ENCODE peak calls at places on chromosomes 16 and 17, in six cellular contexts. D is left ventricle myocardium inferior; J is CD8-positive, alpha-beta memory T cell; S is lower lobe of right lung; T is tibial nerve; E is cardiac muscle cell. X is an unnamed sample.

GRCh38 chr17:6387442-6387841 is 47.5 kb downstream of the AIPL1 start:
- DNase-seq in D (no peak), J (no peak), S (no peak), T (no peak), E (no peak), X (no peak)

GRCh38 chr17:2885751-2886150 is 89.5 kb downstream of the RAP1GAP2 start:
- DNase-seq in D (no peak), J (no peak), S (no peak), T (no peak), E (no peak), X (no peak)

GRCh38 chr16:12081048-12081404 is 104.5 kb downstream of the SNX29 start:
- DNase-seq in D (no peak), J (no peak), S (no peak), T (no peak), E (no peak), X (no peak)

GRCh38 chr17:82317394-82318168 is at the start of gene CD7:
- DNase-seq in D (no peak), J (peak), S (no peak), T (no peak), E (no peak), X (no peak)

GRCh38 chr16:30947533-30948086 is 1.3 kb upstream of the ORAI3 start:
- DNase-seq in D (no peak), J (no peak), S (no peak), T (no peak), E (no peak), X (no peak)

GRCh38 chr17:73549841-73550430 is 94.3 kb downstream of the SDK2 start:
- DNase-seq in D (no peak), J (no peak), S (no peak), T (no peak), E (no peak), X (no peak)

GRCh38 chr16:49463529-49463928 is 89.9 kb downstream of the C16orf78 start:
- DNase-seq in D (no peak), J (peak), S (no peak), T (no peak), E (no peak), X (no peak)

GRCh38 chr17:20116683-20117309 is 107.6 kb downstream of the SPECC1 start:
- DNase-seq in D (no peak), J (peak), S (no peak), T (peak), E (peak), X (no peak)

GRCh38 chr17:66932295-66932694 is 32.2 kb upstream of the CACNG4 start:
- DNase-seq in D (no peak), J (no peak), S (no peak), T (no peak), E (no peak), X (no peak)

GRCh38 chr17:7613769-7614421 is 802 bp downstream of the FXR2 start:
- DNase-seq in D (no peak), J (no peak), S (peak), T (no peak), E (peak), X (no peak)

GRCh38 chr16:56625943-56626654 is 518 bp downstream of the MT1E start:
- DNase-seq in D (peak), J (no peak), S (no peak), T (peak), E (peak), X (peak)

GRCh38 chr16:65540913-65541312 is 419.1 kb upstream of the CDH11 start:
- DNase-seq in D (no peak), J (no peak), S (no peak), T (no peak), E (no peak), X (no peak)

GRCh38 chr17:9023389-9024210 is 2.3 kb downstream of the NTN1 start:
- DNase-seq in D (no peak), J (no peak), S (no peak), T (no peak), E (no peak), X (no peak)

GRCh38 chr16:73010150-73010676 is 37.7 kb downstream of the ZFHX3 start:
- DNase-seq in D (no peak), J (no peak), S (no peak), T (no peak), E (no peak), X (no peak)

GRCh38 chr17:48539177-48539576 is 5.7 kb downstream of the HOXB2 start:
- DNase-seq in D (no peak), J (no peak), S (no peak), T (no peak), E (peak), X (no peak)

DNA sequence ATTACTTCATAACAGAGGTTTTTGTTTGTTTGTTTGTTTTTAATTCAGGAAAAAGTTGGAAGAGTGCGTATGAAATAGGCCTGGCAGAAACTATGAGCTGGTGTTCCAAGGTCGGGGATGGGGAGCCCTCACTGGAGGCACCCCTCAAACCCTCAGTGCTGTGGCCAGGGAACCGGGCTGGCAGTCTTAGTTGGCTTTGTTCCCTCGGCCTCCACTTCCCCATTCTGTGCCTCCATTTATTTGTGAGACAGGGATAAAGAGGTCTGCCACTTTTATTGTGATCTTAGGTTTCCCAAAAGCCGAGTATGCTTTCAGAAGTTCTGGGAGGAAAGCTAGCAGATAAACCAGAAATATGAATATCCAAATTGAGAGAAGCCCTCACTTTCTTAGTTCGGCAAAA is 5.7 kb downstream of the DEXI start:
- DNase-seq in D (no peak), J (no peak), S (no peak), T (no peak), E (no peak), X (no peak)
- H3K4me3 ChIP-seq in D (peak), J (no peak), S (no peak), T (no peak), E (no peak), X (peak)

GRCh38 chr17:50861822-50862528 is 4.2 kb downstream of the TOB1 start:
- DNase-seq in D (no peak), J (no peak), S (no peak), T (no peak), E (no peak), X (no peak)
- H3K4me3 ChIP-seq in D (peak), J (no peak), S (peak), T (peak), E (no peak), X (peak)

DNA sequence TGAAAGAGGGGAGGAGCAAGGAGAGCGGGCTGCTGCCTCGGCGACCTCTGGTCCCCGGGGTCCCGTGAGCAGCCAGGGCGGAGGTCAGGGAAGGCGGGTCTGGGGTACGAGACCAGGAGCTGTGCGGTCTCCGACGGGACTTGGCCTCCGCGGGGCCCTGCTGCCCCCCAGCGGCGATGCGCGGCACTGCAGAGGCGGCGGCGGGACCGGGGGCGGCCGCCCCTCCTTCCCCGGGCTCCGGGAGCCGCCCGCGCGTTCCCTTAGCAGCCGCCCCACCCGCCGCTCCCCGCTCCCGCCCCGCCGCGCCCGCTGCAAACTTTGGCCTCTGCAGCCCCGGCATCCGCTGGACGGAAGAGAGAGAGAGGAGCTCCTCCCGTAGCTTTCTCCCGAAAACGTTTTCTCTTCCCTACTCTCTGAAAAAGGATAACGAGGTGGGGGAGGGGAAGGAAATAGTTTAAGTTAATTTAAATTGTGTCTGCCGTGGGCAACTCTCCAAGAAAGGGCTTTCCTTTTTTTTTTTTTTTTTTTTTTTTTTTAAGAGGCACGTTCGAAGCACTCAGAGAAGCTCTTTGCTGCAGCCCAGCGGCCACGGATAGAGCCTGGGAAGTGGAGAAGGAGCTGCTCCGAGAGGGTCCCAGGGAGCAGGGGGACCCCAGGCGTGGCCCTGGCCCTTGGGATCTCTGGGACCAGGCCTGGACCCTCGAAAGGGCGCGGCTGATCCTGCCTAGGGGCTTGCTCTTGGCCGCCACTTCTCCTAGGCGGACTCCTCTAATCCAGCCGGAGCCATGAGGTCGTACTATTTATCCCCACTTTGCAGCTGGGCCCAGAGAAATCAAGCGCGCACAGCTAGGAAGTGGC is 43.2 kb downstream of the C16orf82 start:
- DNase-seq in D (peak), J (peak), S (peak), T (peak), E (peak), X (peak)
- H3K4me3 ChIP-seq in D (peak), J (peak), S (peak), T (peak), E (peak), X (peak)

GRCh38 chr17:62098623-62099231 is 33.6 kb upstream of the MED13 start:
- DNase-seq in D (no peak), J (no peak), S (no peak), T (no peak), E (no peak), X (no peak)
- H3K4me3 ChIP-seq in D (no peak), J (no peak), S (no peak), T (no peak), E (no peak), X (no peak)

DNA sequence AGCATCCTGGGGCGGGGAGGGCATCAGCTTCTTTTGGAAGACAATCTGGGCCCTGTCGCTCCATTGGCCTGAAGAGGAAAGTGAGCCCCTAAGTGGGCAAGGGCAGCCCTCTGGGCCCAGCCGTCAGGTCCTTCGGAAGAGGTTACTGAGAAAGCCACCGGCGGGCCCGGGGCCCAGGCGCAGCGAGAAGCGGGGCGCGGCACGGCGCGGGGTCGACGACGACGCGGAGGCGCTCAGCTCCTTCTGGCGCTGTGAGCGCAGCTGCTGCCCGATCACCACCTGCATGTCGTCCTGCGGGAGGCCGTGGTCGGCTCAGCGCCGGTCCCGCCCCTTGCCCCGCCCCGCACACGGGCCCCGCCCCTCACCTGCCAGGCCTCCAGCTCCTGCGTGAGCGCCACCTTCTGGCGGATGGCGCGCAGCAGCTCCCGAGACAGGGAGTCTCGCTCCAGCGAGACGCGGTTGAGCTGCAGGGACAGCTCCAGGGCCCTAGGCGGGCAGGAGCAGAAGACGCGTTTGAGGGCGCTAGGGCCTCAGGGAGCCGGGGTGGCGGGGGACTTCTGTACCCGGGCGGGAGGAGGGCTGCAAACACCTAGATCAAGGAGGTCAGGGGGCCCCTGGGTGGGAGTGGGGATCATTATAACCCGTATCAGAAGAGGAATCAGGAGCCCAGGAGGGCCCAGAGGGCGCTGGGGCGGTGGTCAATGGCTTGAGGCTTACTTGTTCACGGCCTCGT is 4.3 kb downstream of the THOC6 start:
- DNase-seq in D (peak), J (peak), S (peak), T (peak), E (peak), X (no peak)
- H3K4me3 ChIP-seq in D (peak), J (no peak), S (no peak), T (no peak), E (no peak), X (no peak)

GRCh38 chr17:17823433-17824118 is 13.2 kb downstream of the SREBF1 start:
- DNase-seq in D (peak), J (peak), S (peak), T (peak), E (peak), X (peak)

GRCh38 chr17:17826942-17827785 is 9.6 kb downstream of the SREBF1 start:
- DNase-seq in D (no peak), J (no peak), S (no peak), T (no peak), E (no peak), X (no peak)

GRCh38 chr17:17824119-17824779 is 12.5 kb downstream of the SREBF1 start:
- DNase-seq in D (no peak), J (peak), S (no peak), T (no peak), E (no peak), X (no peak)

GRCh38 chr17:17826340-17826708 is 10.5 kb downstream of the SREBF1 start:
- DNase-seq in D (no peak), J (no peak), S (no peak), T (no peak), E (no peak), X (no peak)

GRCh38 chr17:17824780-17825614 is 11.8 kb downstream of the SREBF1 start:
- DNase-seq in D (no peak), J (no peak), S (no peak), T (no peak), E (no peak), X (no peak)
- H3K4me3 ChIP-seq in D (peak), J (no peak), S (no peak), T (no peak), E (no peak), X (no peak)

DNA sequence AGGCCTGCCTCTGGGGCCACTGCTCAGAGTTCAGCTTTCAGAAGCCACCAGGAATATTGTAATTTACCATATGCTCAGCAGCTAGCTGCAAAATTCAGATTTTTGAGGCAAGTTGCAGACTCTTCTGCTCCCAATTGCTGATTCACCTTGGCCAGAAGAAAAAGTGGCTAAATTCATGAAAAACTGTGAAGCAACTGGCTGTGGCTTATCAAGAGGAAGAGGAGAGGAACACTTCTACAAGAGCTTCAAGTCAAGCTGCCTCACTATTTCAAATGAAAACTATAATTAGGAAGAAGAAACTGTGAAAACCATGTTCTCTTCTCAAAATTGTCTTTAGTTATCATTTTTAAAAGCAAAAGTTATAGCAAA is 37.3 kb upstream of the SLC25A19 start:
- DNase-seq in D (no peak), J (no peak), S (no peak), T (no peak), E (no peak), X (no peak)
- H3K4me3 ChIP-seq in D (no peak), J (no peak), S (no peak), T (no peak), E (no peak), X (no peak)

GRCh38 chr17:18921912-18922451 is 30.0 kb upstream of the SLC5A10 start:
- DNase-seq in D (no peak), J (no peak), S (no peak), T (no peak), E (peak), X (no peak)

GRCh38 chr17:18920911-18921441 is 31.0 kb upstream of the SLC5A10 start:
- DNase-seq in D (no peak), J (no peak), S (no peak), T (no peak), E (peak), X (no peak)

GRCh38 chr17:18921485-18921884 is 30.5 kb upstream of the SLC5A10 start:
- DNase-seq in D (no peak), J (no peak), S (no peak), T (no peak), E (no peak), X (no peak)

GRCh38 chr17:18928726-18929125 is 23.2 kb upstream of the SLC5A10 start:
- DNase-seq in D (no peak), J (no peak), S (no peak), T (no peak), E (no peak), X (no peak)

GRCh38 chr17:18925187-18925586 is 26.8 kb upstream of the SLC5A10 start:
- DNase-seq in D (no peak), J (no peak), S (no peak), T (no peak), E (no peak), X (no peak)
- H3K4me3 ChIP-seq in D (no peak), J (no peak), S (no peak), T (no peak), E (no peak), X (no peak)

X was measured in thoracic aorta.